ENCODE peak calls at places on chromosome 7, in five cellular contexts. N is DND-41, H is AG10803, P is body of pancreas, E is left ventricle myocardium inferior. Z is an unnamed sample.

GRCh38 chr7:138961159-138961558 is 20.0 kb downstream of the KIAA1549 start:
- DNase-seq in N (no peak), H (no peak), P (peak; percentile 91), E (no peak), Z (peak; percentile 53)

GRCh38 chr7:69683002-69683401 is 84.7 kb downstream of the AUTS2 start:
- DNase-seq in N (no peak), H (no peak), P (no peak), E (no peak), Z (no peak)

GRCh38 chr7:156935250-156935649 is 14.3 kb upstream of the NOM1 start:
- DNase-seq in N (no peak), H (peak; percentile 12), P (no peak), E (no peak), Z (no peak)

GRCh38 chr7:87416682-87417587 is 58.5 kb downstream of the ABCB4 start:
- DNase-seq in N (peak; percentile 67), H (peak; percentile 68), P (peak; percentile 53), E (no peak), Z (peak; percentile 50)

GRCh38 chr7:80309971-80310549 is 175.4 kb downstream of the GNAI1 start:
- DNase-seq in N (no peak), H (no peak), P (no peak), E (no peak), Z (no peak)

GRCh38 chr7:39360038-39360437 is 206.2 kb upstream of the YAE1 start:
- DNase-seq in N (no peak), H (no peak), P (no peak), E (no peak), Z (no peak)

GRCh38 chr7:8363407-8364015 is 69.9 kb upstream of the NXPH1 start:
- DNase-seq in N (no peak), H (no peak), P (no peak), E (no peak), Z (no peak)

GRCh38 chr7:92953657-92954056 is 117.3 kb upstream of the CDK6 start:
- DNase-seq in N (no peak), H (peak; percentile 9), P (no peak), E (no peak), Z (no peak)

GRCh38 chr7:54788664-54789063 is 29.7 kb upstream of the SEC61G start:
- DNase-seq in N (no peak), H (peak; percentile 86), P (peak; percentile 37), E (no peak), Z (no peak)

GRCh38 chr7:150903627-150904026 is 51.3 kb downstream of the AOC1 start:
- DNase-seq in N (no peak), H (peak; percentile 47), P (peak; percentile 84), E (peak; percentile 82), Z (peak; percentile 70)

GRCh38 chr7:120060283-120060682 is 212.7 kb upstream of the KCND2 start:
- DNase-seq in N (no peak), H (peak; percentile 21), P (no peak), E (no peak), Z (no peak)

GRCh38 chr7:114818501-114818900 is 103.4 kb upstream of the MDFIC start:
- DNase-seq in N (no peak), H (peak; percentile 80), P (no peak), E (no peak), Z (no peak)

GRCh38 chr7:113730309-113730955 is 188.4 kb downstream of the PPP1R3A start:
- DNase-seq in N (no peak), H (peak; percentile 11), P (no peak), E (no peak), Z (no peak)

GRCh38 chr7:83861-84632 is 108.3 kb upstream of the FAM20C start:
- DNase-seq in N (no peak), H (no peak), P (no peak), E (no peak), Z (no peak)

DNA sequence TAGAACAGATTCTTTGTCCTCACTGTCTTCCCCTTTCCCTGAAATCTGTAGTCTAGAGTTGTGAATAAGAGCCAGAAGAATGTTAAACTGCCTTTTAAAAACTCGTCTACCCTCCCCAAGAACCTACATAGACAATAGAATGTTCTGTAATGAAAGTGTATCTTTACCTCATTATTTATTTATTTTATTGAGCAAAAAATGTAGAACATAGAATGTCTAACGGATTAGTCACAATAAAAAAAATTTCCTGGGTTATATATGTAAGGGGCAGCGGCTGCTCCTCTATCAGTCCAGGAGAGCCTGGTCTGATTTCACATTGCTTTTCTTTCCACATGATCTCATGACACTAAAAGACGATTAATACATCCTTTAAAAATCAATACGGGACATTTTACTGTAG is 135.7 kb downstream of the SDK1 start:
- DNase-seq in N (no peak), H (no peak), P (no peak), E (no peak), Z (no peak)
- H3K4me3 ChIP-seq in N (no peak overlapping the region), H (no peak overlapping the region), P (no peak overlapping the region), E (no peak overlapping the region), Z (no peak overlapping the region)

GRCh38 chr7:96183163-96183562 is 138.7 kb downstream of the SLC25A13 start:
- DNase-seq in N (no peak), H (no peak), P (no peak), E (no peak), Z (no peak)

GRCh38 chr7:96188623-96188991 is 133.3 kb downstream of the SLC25A13 start:
- DNase-seq in N (no peak), H (peak; percentile 23), P (no peak), E (no peak), Z (no peak)

GRCh38 chr7:96189129-96189815 is 132.6 kb downstream of the SLC25A13 start:
- DNase-seq in N (no peak), H (no peak), P (no peak), E (no peak), Z (no peak)

GRCh38 chr7:96184783-96185182 is 137.1 kb downstream of the SLC25A13 start:
- DNase-seq in N (no peak), H (no peak), P (no peak), E (no peak), Z (no peak)

GRCh38 chr7:96187735-96188622 is 133.9 kb downstream of the SLC25A13 start:
- DNase-seq in N (no peak), H (peak; percentile 14), P (no peak), E (no peak), Z (no peak)
- H3K4me3 ChIP-seq in N (no peak overlapping the region), H (peak overlapping the region; percentile 43), P (no peak overlapping the region), E (no peak overlapping the region), Z (no peak overlapping the region)

GRCh38 chr7:137928626-137929025 is 73.3 kb downstream of the CREB3L2 start:
- DNase-seq in N (no peak), H (no peak), P (no peak), E (no peak), Z (no peak)

GRCh38 chr7:137925091-137925490 is 76.8 kb downstream of the CREB3L2 start:
- DNase-seq in N (no peak), H (no peak), P (no peak), E (no peak), Z (no peak)

GRCh38 chr7:137930616-137931015 is 71.3 kb downstream of the CREB3L2 start:
- DNase-seq in N (no peak), H (peak; percentile 80), P (no peak), E (no peak), Z (no peak)

GRCh38 chr7:137925754-137926153 is 76.1 kb downstream of the CREB3L2 start:
- DNase-seq in N (no peak), H (no peak), P (no peak), E (no peak), Z (no peak)

GRCh38 chr7:137927386-137927785 is 74.5 kb downstream of the CREB3L2 start:
- DNase-seq in N (no peak), H (no peak), P (no peak), E (no peak), Z (no peak)
- H3K4me3 ChIP-seq in N (no peak overlapping the region), H (no peak overlapping the region), P (no peak overlapping the region), E (no peak overlapping the region), Z (no peak overlapping the region)

GRCh38 chr7:18552311-18552916 is 56.9 kb downstream of the HDAC9 start:
- DNase-seq in N (no peak), H (no peak), P (no peak), E (no peak), Z (no peak)
- H3K4me3 ChIP-seq in N (no peak overlapping the region), H (no peak overlapping the region), P (no peak overlapping the region), E (peak overlapping the region; percentile 26), Z (no peak overlapping the region)

GRCh38 chr7:95549818-95550529 is 46.3 kb downstream of the PDK4 start:
- DNase-seq in N (no peak), H (peak; percentile 31), P (peak; percentile 97), E (peak; percentile 89), Z (peak; percentile 85)

GRCh38 chr7:95547949-95548348 is 48.4 kb downstream of the PDK4 start:
- DNase-seq in N (no peak), H (no peak), P (no peak), E (no peak), Z (no peak)

GRCh38 chr7:95547356-95547755 is 49.0 kb downstream of the PDK4 start:
- DNase-seq in N (no peak), H (no peak), P (no peak), E (no peak), Z (no peak)

GRCh38 chr7:95553939-95554338 is 42.4 kb downstream of the PDK4 start:
- DNase-seq in N (no peak), H (no peak), P (no peak), E (no peak), Z (no peak)

GRCh38 chr7:95550546-95550945 is 45.8 kb downstream of the PDK4 start:
- DNase-seq in N (no peak), H (no peak), P (no peak), E (no peak), Z (no peak)
- H3K4me3 ChIP-seq in N (no peak overlapping the region), H (no peak overlapping the region), P (no peak overlapping the region), E (peak overlapping the region; percentile 38), Z (no peak overlapping the region)

DNA sequence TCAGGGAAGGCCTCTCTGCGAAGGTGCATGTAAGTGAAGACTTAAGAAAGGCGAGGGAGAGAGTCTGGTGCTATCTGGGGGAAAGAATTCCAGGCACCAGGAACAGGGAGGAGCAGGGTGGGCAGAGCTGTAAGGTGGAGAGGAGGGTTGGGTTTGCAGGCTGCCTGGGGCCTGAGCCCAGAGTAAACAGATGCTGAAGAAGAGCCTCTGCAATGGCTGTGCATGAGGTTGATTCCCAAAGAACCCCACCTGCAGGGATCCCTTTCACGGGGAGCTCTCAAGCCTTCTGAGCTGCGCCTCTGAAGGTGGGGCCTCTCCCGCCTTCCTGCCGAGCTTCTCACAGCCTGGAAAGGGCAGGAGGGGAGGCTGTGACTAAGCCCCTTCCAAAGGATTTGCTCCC is 115.1 kb downstream of the RNF216 start:
- DNase-seq in N (no peak), H (no peak), P (no peak), E (no peak), Z (no peak)
- H3K4me3 ChIP-seq in N (no peak overlapping the region), H (no peak overlapping the region), P (no peak overlapping the region), E (no peak overlapping the region), Z (no peak overlapping the region)

GRCh38 chr7:124188576-124188975 is 155.7 kb upstream of the TMEM229A start:
- DNase-seq in N (no peak), H (no peak), P (no peak), E (no peak), Z (no peak)
- H3K4me3 ChIP-seq in N (no peak overlapping the region), H (no peak overlapping the region), P (no peak overlapping the region), E (no peak overlapping the region), Z (no peak overlapping the region)